ENCODE peak calls at places on chromosomes 7 and 10, in nine cellular contexts. O, L, Z, K, D, I, V, S and B are unnamed samples.

GRCh38 chr10:97222346-97222961 is 36.7 kb upstream of the SLIT1 start:
- DNase-seq in O (no peak), L (peak), Z (no peak), K (no peak), D (no peak), I (no peak), V (no peak), S (no peak), B (peak)

GRCh38 chr10:34397324-34397723 is 417.8 kb downstream of the PARD3 start:
- DNase-seq in O (no peak), L (no peak), Z (no peak), K (no peak), D (no peak), I (no peak), V (no peak), S (no peak), B (no peak)

GRCh38 chr10:60419249-60419648 is 29.6 kb upstream of the ANK3 start:
- DNase-seq in O (no peak), L (no peak), Z (no peak), K (no peak), D (no peak), I (no peak), V (no peak), S (no peak), B (no peak)

GRCh38 chr10:89235073-89235798 is 16.3 kb downstream of the LIPA start:
- DNase-seq in O (no peak), L (peak), Z (no peak), K (no peak), D (no peak), I (no peak), V (no peak), S (no peak), B (no peak)

GRCh38 chr10:82813856-82814255 is 938.9 kb downstream of the NRG3 start:
- DNase-seq in O (no peak), L (no peak), Z (no peak), K (no peak), D (no peak), I (no peak), V (no peak), S (no peak), B (no peak)

GRCh38 chr7:124575181-124575580 is 190.4 kb downstream of the GPR37 start:
- DNase-seq in O (no peak), L (no peak), Z (no peak), K (no peak), D (no peak), I (no peak), V (no peak), S (no peak), B (no peak)

GRCh38 chr7:80604436-80604835 is 34.0 kb upstream of the CD36 start:
- DNase-seq in O (no peak), L (no peak), Z (no peak), K (no peak), D (no peak), I (no peak), V (no peak), S (no peak), B (no peak)

GRCh38 chr10:16787361-16787791 is 29.8 kb downstream of the RSU1 start:
- DNase-seq in O (no peak), L (no peak), Z (no peak), K (peak), D (peak), I (no peak), V (no peak), S (no peak), B (no peak)

GRCh38 chr7:29946428-29947186 is 43.0 kb downstream of the SCRN1 start:
- DNase-seq in O (no peak), L (no peak), Z (no peak), K (no peak), D (no peak), I (no peak), V (peak), S (peak), B (no peak)

GRCh38 chr10:77504870-77505257 is 132.7 kb downstream of the KCNMA1 start:
- DNase-seq in O (no peak), L (no peak), Z (no peak), K (no peak), D (no peak), I (no peak), V (peak), S (peak), B (no peak)

GRCh38 chr10:3426190-3426845 is 253.7 kb upstream of the PITRM1 start:
- DNase-seq in O (no peak), L (no peak), Z (no peak), K (no peak), D (no peak), I (no peak), V (no peak), S (no peak), B (no peak)

GRCh38 chr7:84190016-84190705 is 4.4 kb downstream of the SEMA3A start:
- DNase-seq in O (no peak), L (no peak), Z (no peak), K (no peak), D (no peak), I (no peak), V (no peak), S (no peak), B (no peak)

GRCh38 chr10:68180490-68180889 is 51.4 kb downstream of the ATOH7 start:
- DNase-seq in O (no peak), L (no peak), Z (no peak), K (no peak), D (no peak), I (no peak), V (no peak), S (no peak), B (no peak)

GRCh38 chr7:81482600-81483186 is 287.2 kb downstream of the HGF start:
- DNase-seq in O (no peak), L (no peak), Z (no peak), K (no peak), D (no peak), I (no peak), V (no peak), S (peak), B (peak)

GRCh38 chr10:100744980-100745881 is at the start of gene PAX2:
- DNase-seq in O (no peak), L (no peak), Z (no peak), K (no peak), D (no peak), I (no peak), V (no peak), S (peak), B (no peak)

GRCh38 chr10:113945075-113945686 is 90.7 kb downstream of the NHLRC2 start:
- DNase-seq in O (no peak), L (no peak), Z (no peak), K (no peak), D (no peak), I (no peak), V (no peak), S (peak), B (no peak)

GRCh38 chr10:24341897-24342296 is 133.0 kb downstream of the KIAA1217 start:
- DNase-seq in O (no peak), L (no peak), Z (no peak), K (no peak), D (no peak), I (no peak), V (no peak), S (no peak), B (no peak)

GRCh38 chr7:17302575-17303142 is 4.2 kb downstream of the AHR start:
- DNase-seq in O (no peak), L (no peak), Z (no peak), K (no peak), D (no peak), I (no peak), V (no peak), S (no peak), B (no peak)

GRCh38 chr10:23338155-23338828 is 6.3 kb downstream of the C10orf67 start:
- DNase-seq in O (no peak), L (no peak), Z (no peak), K (no peak), D (no peak), I (no peak), V (no peak), S (peak), B (no peak)

GRCh38 chr10:103888113-103888841 is 29.7 kb downstream of the STN1 start:
- DNase-seq in O (no peak), L (peak), Z (no peak), K (no peak), D (no peak), I (no peak), V (peak), S (peak), B (peak)

GRCh38 chr7:73703985-73704639 is 15.4 kb downstream of the STX1A start:
- DNase-seq in O (no peak), L (no peak), Z (no peak), K (no peak), D (peak), I (no peak), V (peak), S (no peak), B (no peak)

GRCh38 chr10:113056468-113057021 is 106.5 kb downstream of the TCF7L2 start:
- DNase-seq in O (no peak), L (no peak), Z (no peak), K (no peak), D (no peak), I (no peak), V (no peak), S (no peak), B (no peak)